ENCODE peak calls at places on chromosomes 16 and 17, in five cellular contexts. W is H1, V is neuronal stem cell, J is trophoblast cell, Y is mesenchymal stem cell. B is an unnamed sample.

GRCh38 chr17:80089762-80090161 is 11.6 kb upstream of the GAA start:
- DNase-seq in W (no peak), V (no peak), J (no peak), Y (no peak), B (no peak)

GRCh38 chr17:42531455-42532354 is 4.3 kb upstream of the NAGLU start:
- DNase-seq in V (no peak), Y (peak; percentile 74), W (no peak), J (peak; percentile 82), B (peak; percentile 77)

GRCh38 chr16:31107465-31107867 is 720 bp upstream of the BCKDK start:
- DNase-seq in Y (no peak), V (no peak), W (no peak), J (no peak), B (no peak)

GRCh38 chr17:18066866-18067265 is 20.9 kb upstream of the DRG2 start:
- DNase-seq in V (no peak), Y (no peak), J (no peak), W (no peak), B (no peak)

GRCh38 chr16:78211951-78212350 is 112.5 kb downstream of the WWOX start:
- DNase-seq in W (no peak), V (no peak), J (peak; percentile 93), Y (no peak), B (peak; percentile 71)

GRCh38 chr17:57889892-57890856 is 40.3 kb upstream of the MRPS23 start:
- DNase-seq in W (no peak), Y (peak; percentile 48), J (no peak), V (no peak), B (no peak)

GRCh38 chr16:84096447-84097005 is 20.2 kb downstream of the MBTPS1 start:
- DNase-seq in V (no peak), Y (no peak), W (no peak), J (no peak), B (no peak)

GRCh38 chr17:38621538-38621937 is 15.8 kb upstream of the SRCIN1 start:
- DNase-seq in J (no peak), W (no peak), Y (no peak), V (no peak), B (peak; percentile 6)

GRCh38 chr16:27687605-27688004 is 137.7 kb downstream of the KATNIP start:
- DNase-seq in Y (no peak), J (no peak), V (no peak), W (no peak), B (no peak)

GRCh38 chr16:27686926-27687325 is 137.0 kb downstream of the KATNIP start:
- DNase-seq in V (no peak), J (no peak), Y (no peak), W (no peak), B (no peak)

GRCh38 chr16:27690604-27691003 is 140.7 kb downstream of the KATNIP start:
- DNase-seq in W (no peak), J (peak; percentile 38), V (no peak), Y (peak; percentile 17), B (peak; percentile 52)

GRCh38 chr16:27691717-27692116 is 141.8 kb downstream of the KATNIP start:
- DNase-seq in V (no peak), W (no peak), Y (no peak), J (no peak), B (no peak)

GRCh38 chr16:27689711-27690110 is 139.8 kb downstream of the KATNIP start:
- DNase-seq in J (no peak), Y (no peak), W (no peak), V (no peak), B (no peak)
- H3K79me1 ChIP-seq in J (no peaks in the 10 kb centered on the region), Y (no peaks in the 10 kb centered on the region), W (no peaks in the 10 kb centered on the region), V (no peaks in the 10 kb centered on the region), B (no peaks in the 10 kb centered on the region)

GRCh38 chr17:82837586-82838320 is 2.1 kb downstream of the ZNF750 start:
- DNase-seq in Y (no peak), W (no peak), J (peak; percentile 49), V (no peak), B (no peak)
- H2BK12ac ChIP-seq in Y (no peak overlapping the region), W (no peak overlapping the region), J (peak overlapping the region; percentile 51), V (no peak overlapping the region), B (no peak overlapping the region)

DNA sequence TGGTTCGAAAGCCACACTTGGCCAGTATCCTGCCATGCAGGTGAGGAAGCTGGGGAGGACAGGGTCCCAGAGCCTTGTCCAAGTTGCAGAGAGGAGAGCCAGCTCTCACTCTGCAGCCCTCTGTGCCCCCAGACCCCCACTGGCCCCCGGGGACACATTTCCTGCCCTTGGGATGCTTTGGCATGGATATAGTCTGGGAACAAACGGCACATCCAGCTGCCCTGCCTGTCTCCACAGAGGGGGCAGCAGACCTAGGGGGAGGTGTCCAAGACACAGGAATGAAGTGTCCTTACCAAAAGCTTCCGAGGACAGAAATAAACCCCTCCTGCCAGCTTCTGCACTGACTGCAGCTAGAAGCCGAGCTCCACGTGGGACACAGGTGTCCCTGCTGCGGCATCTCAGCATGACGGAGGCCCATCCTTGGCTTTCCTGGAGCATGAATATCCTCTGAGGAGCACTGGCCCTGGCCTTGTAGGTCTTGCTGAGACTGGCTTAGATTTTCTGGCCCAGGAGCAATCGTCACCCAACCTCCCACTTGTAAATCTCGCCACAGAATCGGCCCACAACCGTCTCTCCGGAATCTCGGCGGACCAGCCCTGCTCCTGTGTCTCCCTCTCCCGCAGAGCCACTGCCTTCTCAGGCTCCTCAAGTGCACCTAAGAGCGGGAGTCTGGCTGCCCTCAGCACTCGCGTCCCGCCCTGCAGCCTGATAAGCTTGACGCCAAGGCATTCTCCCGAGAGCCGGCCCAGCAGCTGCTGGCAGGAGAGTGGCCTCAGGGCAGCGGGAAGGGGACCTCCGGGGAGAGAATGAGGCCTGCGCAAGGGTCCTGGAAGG is 1.1 kb upstream of the CAPN15 start:
- DNase-seq in V (no peak), J (peak; percentile 83), W (no peak), Y (peak; percentile 75), B (no peak)
- H3K23ac ChIP-seq in V (peak overlapping the region; percentile 98), J (no peak overlapping the region), W (no peak overlapping the region), Y (peak overlapping the region; percentile 84), B (no peak overlapping the region)

GRCh38 chr17:27546624-27547300 is 84.2 kb upstream of the LGALS9 start:
- DNase-seq in W (no peak), V (no peak), Y (no peak), J (no peak), B (no peak)
- H3K79me1 ChIP-seq in W (peaks cover 13% of the 10 kb centered on the region), V (no peaks in the 10 kb centered on the region), Y (peaks cover 31% of the 10 kb centered on the region), J (peaks cover 2% of the 10 kb centered on the region), B (no peaks in the 10 kb centered on the region)

GRCh38 chr16:70701036-70701435 is 15.2 kb upstream of the MTSS2 start:
- DNase-seq in V (no peak), J (no peak), W (no peak), Y (no peak), B (no peak)
- H2BK12ac ChIP-seq in V (no peak overlapping the region), J (no peak overlapping the region), W (peak overlapping the region; percentile 2), Y (peak overlapping the region; percentile 87), B (no peak overlapping the region)

DNA sequence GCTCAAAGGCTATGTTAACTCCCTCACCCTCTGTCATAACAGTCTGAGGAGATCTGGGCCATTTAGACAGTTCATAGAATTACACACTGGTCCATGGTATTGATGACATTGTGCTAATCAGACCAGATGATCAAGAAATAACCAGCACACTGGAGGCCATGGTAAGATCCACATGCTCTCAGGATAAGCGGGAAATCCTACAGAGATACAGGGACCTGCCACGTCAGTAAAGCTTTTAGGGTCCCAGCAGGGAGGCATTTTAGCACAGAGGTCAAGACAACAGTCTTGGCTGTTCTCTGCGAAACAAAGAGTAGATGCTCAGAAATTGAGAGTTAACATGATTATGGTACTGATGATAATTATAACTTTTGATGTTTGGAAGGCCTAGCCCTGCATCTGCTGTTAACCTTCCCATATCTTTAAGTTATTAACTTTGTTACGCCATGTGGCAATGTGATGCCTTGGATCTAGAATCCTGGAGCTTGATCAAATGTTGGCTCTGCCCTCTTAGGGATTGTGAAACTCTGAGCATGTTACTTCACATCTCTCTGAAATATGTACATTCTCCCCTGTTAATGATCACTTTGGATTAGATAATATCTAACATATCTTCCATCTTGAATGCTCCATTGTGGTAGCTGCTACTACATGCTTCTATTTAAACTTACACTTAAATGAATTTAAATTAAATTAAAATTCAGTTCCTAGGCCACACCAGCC is 172.0 kb upstream of the SOX9 start:
- DNase-seq in J (no peak), Y (no peak), W (no peak), V (no peak), B (no peak)
- H3K23ac ChIP-seq in J (no peak overlapping the region), Y (no peak overlapping the region), W (no peak overlapping the region), V (no peak overlapping the region), B (no peak overlapping the region)

B was measured in H9.